ENCODE peak calls at places on chromosomes 6 and 20, in six cellular contexts. C is foreskin fibroblast; X is lower leg skin; R is immature natural killer cell; M is hippocampal formation; D is stimulated activated CD4-positive, alpha-beta T cell treated with anti-CD3 and anti-CD28 coated beads, Interleukin-15, amount 100 ng/mL, for 1 hour. J is an unnamed sample.

GRCh38 chr6:45265246-45265645 is 62.9 kb upstream of the RUNX2 start:
- DNase-seq in R (no peak), X (no peak), D (no peak), M (no peak), C (no peak), J (no peak)

GRCh38 chr6:14804001-14804401 is 441.9 kb upstream of the JARID2 start:
- DNase-seq in D (no peak), M (peak), R (no peak), C (peak), X (peak), J (no peak)

GRCh38 chr6:39923394-39923793 is 10.9 kb downstream of the MOCS1 start:
- DNase-seq in D (no peak), R (no peak), C (no peak), X (no peak), M (no peak), J (peak)

GRCh38 chr6:132548746-132549463 is 3.6 kb upstream of the TAAR8 start:
- DNase-seq in X (no peak), M (no peak), R (no peak), C (no peak), D (no peak), J (no peak)

GRCh38 chr6:89792881-89793280 is 26.7 kb downstream of the MDN1 start:
- DNase-seq in D (no peak), R (no peak), C (peak), M (no peak), X (no peak), J (peak)

GRCh38 chr20:51447097-51447764 is 95.3 kb downstream of the NFATC2 start:
- DNase-seq in C (peak), M (no peak), D (no peak), X (peak), R (no peak), J (peak)

GRCh38 chr20:16350465-16350864 is 222.8 kb downstream of the KIF16B start:
- DNase-seq in D (no peak), R (no peak), C (peak), X (no peak), M (no peak), J (peak)

GRCh38 chr20:63121246-63121645 is 94.7 kb downstream of the YTHDF1 start:
- DNase-seq in C (no peak), D (no peak), X (no peak), M (no peak), R (no peak), J (no peak)

GRCh38 chr6:125888989-125889656 is 67.4 kb upstream of the HINT3 start:
- DNase-seq in D (no peak), M (no peak), R (peak), C (no peak), X (no peak), J (no peak)

GRCh38 chr6:108714774-108715414 is 133.3 kb upstream of the ARMC2 start:
- DNase-seq in X (no peak), M (no peak), R (no peak), C (peak), D (no peak), J (no peak)

GRCh38 chr6:22072939-22073338 is 223.9 kb downstream of the PRL start:
- DNase-seq in D (no peak), X (no peak), M (no peak), R (no peak), C (no peak), J (no peak)

GRCh38 chr6:148441454-148441911 is 98.8 kb downstream of the SASH1 start:
- DNase-seq in X (no peak), C (peak), M (no peak), R (no peak), D (no peak), J (no peak)

GRCh38 chr20:61311656-61312387 is 59.8 kb downstream of the CDH4 start:
- DNase-seq in M (no peak), X (no peak), D (no peak), C (no peak), R (no peak), J (no peak)

GRCh38 chr6:139539852-139540251 is 165.4 kb upstream of the CITED2 start:
- DNase-seq in M (no peak), C (peak), R (no peak), X (no peak), D (no peak), J (peak)

J was measured in gastrocnemius medialis.